ENCODE peak calls at places on chromosome 3, in seven cellular contexts. L is effector memory CD4-positive, alpha-beta T cell; G is lower lobe of right lung; R is psoas muscle; P is right atrium auricular region; C is naive thymus-derived CD4-positive, alpha-beta T cell; S is heart left ventricle. F is an unnamed sample.

GRCh38 chr3:178583963-178584575 is 47.8 kb downstream of the KCNMB2 start:
- DNase-seq in R (no peak), P (no peak), L (no peak), C (no peak), G (no peak), S (no peak), F (no peak)

GRCh38 chr3:117356296-117356695 is 646.7 kb downstream of the TUSC7 start:
- DNase-seq in C (no peak), G (no peak), P (no peak), L (no peak), S (no peak), R (no peak), F (no peak)

GRCh38 chr3:99410789-99411311 is 227.5 kb upstream of the COL8A1 start:
- DNase-seq in R (no peak), G (no peak), C (no peak), P (no peak), S (no peak), L (no peak), F (no peak)

GRCh38 chr3:64039972-64040733 is 16.9 kb upstream of the PSMD6 start:
- DNase-seq in P (no peak), G (no peak), S (no peak), C (no peak), L (no peak), R (no peak), F (no peak)

GRCh38 chr3:128076783-128077624 is 24.8 kb downstream of the SEC61A1 start:
- DNase-seq in C (peak; percentile 58), G (peak; percentile 71), P (no peak), R (peak; percentile 44), S (peak; percentile 43), L (no peak), F (peak; percentile 50)

GRCh38 chr3:189331002-189331418 is 159.2 kb downstream of the TPRG1 start:
- DNase-seq in P (no peak), R (no peak), S (no peak), C (no peak), L (no peak), G (no peak), F (no peak)

GRCh38 chr3:60641354-60641753 is 609.9 kb downstream of the FHIT start:
- DNase-seq in S (no peak), R (no peak), G (no peak), C (no peak), P (no peak), L (no peak), F (no peak)

GRCh38 chr3:123150449-123150954 is 51.2 kb upstream of the SEC22A start:
- DNase-seq in L (no peak), P (peak; percentile 38), G (no peak), C (no peak), R (no peak), S (no peak), F (no peak)

GRCh38 chr3:46489406-46489805 is 8.4 kb upstream of the RTP3 start:
- DNase-seq in P (peak; percentile 36), R (no peak), L (no peak), G (no peak), S (no peak), C (no peak), F (no peak)

GRCh38 chr3:134427400-134428111 is 53.3 kb upstream of the AMOTL2 start:
- DNase-seq in R (peak; percentile 85), S (peak; percentile 34), C (no peak), P (peak; percentile 86), L (no peak), G (no peak), F (peak; percentile 95)

GRCh38 chr3:9169326-9169725 is 80.1 kb downstream of the SRGAP3 start:
- DNase-seq in R (no peak), G (no peak), P (no peak), C (no peak), L (no peak), S (no peak), F (no peak)

GRCh38 chr3:194855025-194855391 is 169.3 kb downstream of the FAM43A start:
- DNase-seq in S (no peak), P (no peak), G (no peak), R (no peak), C (no peak), L (no peak), F (no peak)

GRCh38 chr3:179882322-179882721 is 154.4 kb downstream of the PEX5L start:
- DNase-seq in P (no peak), R (no peak), G (no peak), L (no peak), S (no peak), C (no peak), F (no peak)

GRCh38 chr3:104982130-104982529 is 384.6 kb upstream of the ALCAM start:
- DNase-seq in R (no peak), L (no peak), S (no peak), G (no peak), C (no peak), P (no peak), F (no peak)

GRCh38 chr3:123745184-123745855 is 138.8 kb downstream of the MYLK start:
- DNase-seq in R (no peak), G (no peak), P (no peak), L (no peak), C (no peak), S (no peak), F (no peak)

GRCh38 chr3:100032262-100032661 is 82.0 kb downstream of the FILIP1L start:
- DNase-seq in P (no peak), C (no peak), S (no peak), R (no peak), G (no peak), L (no peak), F (no peak)

GRCh38 chr3:192571197-192571791 is 156.0 kb downstream of the FGF12 start:
- DNase-seq in S (peak; percentile 86), P (peak; percentile 74), C (no peak), R (peak; percentile 60), G (peak; percentile 42), L (no peak), F (no peak)

GRCh38 chr3:49413338-49413734 is 1.1 kb downstream of the TCTA start:
- DNase-seq in L (no peak), C (no peak), P (no peak), R (no peak), S (no peak), G (no peak), F (no peak)

GRCh38 chr3:11591006-11591360 is 52.7 kb downstream of the VGLL4 start:
- DNase-seq in R (no peak), L (no peak), G (no peak), S (no peak), C (no peak), P (no peak), F (no peak)

DNA sequence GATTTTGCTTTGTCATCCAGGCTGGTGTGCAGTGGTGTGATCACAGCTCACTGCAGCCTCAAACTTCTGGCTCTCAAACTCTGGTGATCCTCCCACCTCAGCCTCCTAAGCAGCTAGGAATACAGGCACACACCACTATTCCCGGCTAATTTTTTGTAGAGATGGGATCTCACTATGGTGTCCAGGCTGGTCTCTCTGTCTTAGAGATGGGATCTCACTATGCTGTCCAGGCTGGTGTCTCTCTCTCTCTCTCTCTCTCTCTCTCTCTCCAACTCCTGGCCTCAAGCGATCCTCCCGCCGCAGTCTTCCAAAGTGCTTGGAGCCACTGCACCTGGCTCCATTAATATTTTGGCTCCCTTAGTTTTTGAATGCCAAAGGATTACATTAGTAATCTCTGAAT is 17.7 kb downstream of the USF3 start:
- DNase-seq in C (no peak), G (no peak), R (no peak), L (no peak), P (no peak), S (no peak), F (no peak)
- H3K27ac ChIP-seq in C (no peak overlapping the region), G (no peak overlapping the region), R (no peak overlapping the region), L (no peak overlapping the region), P (no peak overlapping the region), S (no peak overlapping the region), F (no peak overlapping the region)

GRCh38 chr3:13687409-13687989 is 138.6 kb downstream of the FBLN2 start:
- DNase-seq in C (no peak), L (no peak), P (no peak), R (no peak), G (no peak), S (no peak), F (peak; percentile 39)

GRCh38 chr3:13685721-13686120 is 136.8 kb downstream of the FBLN2 start:
- DNase-seq in R (no peak), L (no peak), G (no peak), P (no peak), C (no peak), S (no peak), F (no peak)

GRCh38 chr3:13688034-13688433 is 139.1 kb downstream of the FBLN2 start:
- DNase-seq in L (no peak), G (no peak), R (no peak), S (no peak), P (no peak), C (no peak), F (no peak)

GRCh38 chr3:13684854-13685253 is 135.9 kb downstream of the FBLN2 start:
- DNase-seq in P (no peak), L (no peak), G (no peak), S (no peak), C (no peak), R (no peak), F (no peak)

DNA sequence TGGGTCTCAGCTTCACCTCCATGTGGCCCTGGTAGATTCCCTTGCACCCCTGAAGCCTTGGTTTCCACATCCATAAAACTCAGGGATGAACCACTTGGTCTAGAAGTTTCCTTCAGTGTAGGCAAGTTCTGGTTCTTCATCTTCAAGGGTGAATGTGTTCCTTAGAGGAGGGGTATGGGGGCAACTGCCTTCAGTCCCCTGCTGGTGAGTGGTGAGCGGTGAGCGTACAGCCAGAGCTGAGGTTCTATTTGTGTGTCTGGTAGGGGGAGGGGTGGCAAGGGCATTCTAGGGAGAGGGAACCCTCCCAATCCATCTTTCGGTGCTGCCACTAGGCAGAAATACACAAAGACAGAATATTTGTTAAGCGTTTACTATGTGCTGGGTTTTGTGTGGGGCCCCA is 137.4 kb downstream of the FBLN2 start:
- DNase-seq in G (no peak), L (no peak), C (no peak), P (no peak), S (no peak), R (no peak), F (no peak)
- H3K4me3 ChIP-seq in G (no peak overlapping the region), L (no peak overlapping the region), C (no peak overlapping the region), P (no peak overlapping the region), S (no peak overlapping the region), R (no peak overlapping the region), F (no peak overlapping the region)

GRCh38 chr3:71425491-71426071 is 157.9 kb downstream of the FOXP1 start:
- DNase-seq in S (no peak), G (no peak), L (no peak), P (no peak), C (no peak), R (no peak), F (no peak)
- H3K4me1 ChIP-seq in S (peaks cover 15% of the 10 kb centered on the region), G (peaks cover 40% of the 10 kb centered on the region), L (peaks cover 12% of the 10 kb centered on the region), P (no peaks in the 10 kb centered on the region), C (peaks cover 88% of the 10 kb centered on the region), R (peaks cover 19% of the 10 kb centered on the region), F (peaks cover 20% of the 10 kb centered on the region)

GRCh38 chr3:112685956-112686355 is 45.0 kb upstream of the CCDC80 start:
- DNase-seq in S (no peak), G (no peak), L (no peak), C (no peak), R (no peak), P (no peak), F (no peak)

GRCh38 chr3:112687621-112688020 is 46.7 kb upstream of the CCDC80 start:
- DNase-seq in P (no peak), C (no peak), R (no peak), G (no peak), S (no peak), L (no peak), F (no peak)

GRCh38 chr3:112686360-112686759 is 45.4 kb upstream of the CCDC80 start:
- DNase-seq in R (no peak), C (no peak), S (no peak), P (no peak), L (no peak), G (no peak), F (no peak)

GRCh38 chr3:112687214-112687613 is 46.3 kb upstream of the CCDC80 start:
- DNase-seq in P (no peak), S (no peak), G (no peak), C (no peak), L (no peak), R (no peak), F (no peak)

GRCh38 chr3:112685435-112685834 is 44.5 kb upstream of the CCDC80 start:
- DNase-seq in L (no peak), G (no peak), C (no peak), P (no peak), S (no peak), R (no peak), F (no peak)
- H3K27ac ChIP-seq in L (no peak overlapping the region), G (no peak overlapping the region), C (no peak overlapping the region), P (no peak overlapping the region), S (no peak overlapping the region), R (no peak overlapping the region), F (no peak overlapping the region)